ENCODE peak calls at places on chromosomes 12 and 14, in ten cellular contexts. One of them, this sample, is unnamed.

GRCh38 chr14:47269788-47270492 is 405.5 kb downstream of the MDGA2 start:
- DNase-seq in AG04450: no peak
- DNase-seq in aorta: no peak
- DNase-seq in transverse colon: no peak
- DNase-seq in A549: no peak
- DNase-seq in pancreas: no peak
- DNase-seq in astrocyte: no peak
- DNase-seq in body of pancreas: no peak
- DNase-seq in CD8-positive, alpha-beta T cell: no peak
- DNase-seq in tibial nerve: no peak
- DNase-seq in this sample: no peak

GRCh38 chr12:98504368-98504617 is 11.1 kb upstream of the TMPO start:
- DNase-seq in AG04450: no peak
- DNase-seq in CD8-positive, alpha-beta T cell: no peak
- DNase-seq in A549: peak; percentile 31
- DNase-seq in aorta: no peak
- DNase-seq in astrocyte: no peak
- DNase-seq in transverse colon: no peak
- DNase-seq in body of pancreas: no peak
- DNase-seq in tibial nerve: no peak
- DNase-seq in pancreas: no peak
- DNase-seq in this sample: no peak

GRCh38 chr12:72264548-72265175 is 7.5 kb upstream of the TRHDE start:
- DNase-seq in transverse colon: no peak
- DNase-seq in aorta: no peak
- DNase-seq in CD8-positive, alpha-beta T cell: no peak
- DNase-seq in AG04450: no peak
- DNase-seq in A549: no peak
- DNase-seq in body of pancreas: peak; percentile 10
- DNase-seq in pancreas: no peak
- DNase-seq in tibial nerve: no peak
- DNase-seq in astrocyte: no peak
- DNase-seq in this sample: no peak

GRCh38 chr12:3542911-3543310 is 51.9 kb downstream of the PRMT8 start:
- DNase-seq in aorta: no peak
- DNase-seq in CD8-positive, alpha-beta T cell: no peak
- DNase-seq in astrocyte: no peak
- DNase-seq in body of pancreas: no peak
- DNase-seq in tibial nerve: no peak
- DNase-seq in pancreas: no peak
- DNase-seq in AG04450: no peak
- DNase-seq in A549: no peak
- DNase-seq in transverse colon: no peak
- DNase-seq in this sample: no peak

GRCh38 chr12:52600941-52601481 is at the start of gene KRT72:
- DNase-seq in body of pancreas: no peak
- DNase-seq in pancreas: no peak
- DNase-seq in A549: no peak
- DNase-seq in astrocyte: no peak
- DNase-seq in AG04450: no peak
- DNase-seq in tibial nerve: no peak
- DNase-seq in CD8-positive, alpha-beta T cell: no peak
- DNase-seq in aorta: no peak
- DNase-seq in transverse colon: no peak
- DNase-seq in this sample: peak; percentile 8

GRCh38 chr14:93092606-93093556 is 22.8 kb downstream of the ITPK1 start:
- DNase-seq in CD8-positive, alpha-beta T cell: no peak
- DNase-seq in aorta: no peak
- DNase-seq in A549: no peak
- DNase-seq in pancreas: no peak
- DNase-seq in astrocyte: no peak
- DNase-seq in transverse colon: no peak
- DNase-seq in AG04450: no peak
- DNase-seq in tibial nerve: no peak
- DNase-seq in body of pancreas: no peak
- DNase-seq in this sample: no peak

GRCh38 chr12:80321653-80322052 is 122.4 kb upstream of the PTPRQ start:
- DNase-seq in A549: no peak
- DNase-seq in pancreas: no peak
- DNase-seq in AG04450: no peak
- DNase-seq in astrocyte: peak; percentile 42
- DNase-seq in CD8-positive, alpha-beta T cell: no peak
- DNase-seq in aorta: no peak
- DNase-seq in transverse colon: no peak
- DNase-seq in body of pancreas: no peak
- DNase-seq in tibial nerve: no peak
- DNase-seq in this sample: no peak

GRCh38 chr14:49057838-49058510 is 528.2 kb downstream of the RPS29 start:
- DNase-seq in aorta: no peak
- DNase-seq in astrocyte: no peak
- DNase-seq in A549: no peak
- DNase-seq in pancreas: no peak
- DNase-seq in body of pancreas: no peak
- DNase-seq in tibial nerve: no peak
- DNase-seq in CD8-positive, alpha-beta T cell: no peak
- DNase-seq in transverse colon: no peak
- DNase-seq in AG04450: no peak
- DNase-seq in this sample: no peak

GRCh38 chr14:24435192-24435810 is 5.5 kb downstream of the KHNYN start:
- DNase-seq in aorta: no peak
- DNase-seq in tibial nerve: no peak
- DNase-seq in astrocyte: no peak
- DNase-seq in body of pancreas: no peak
- DNase-seq in pancreas: no peak
- DNase-seq in CD8-positive, alpha-beta T cell: no peak
- DNase-seq in AG04450: no peak
- DNase-seq in A549: no peak
- DNase-seq in transverse colon: no peak
- DNase-seq in this sample: no peak

GRCh38 chr14:20560961-20561360 is at the start of gene RNASE9:
- DNase-seq in tibial nerve: no peak
- DNase-seq in astrocyte: no peak
- DNase-seq in aorta: no peak
- DNase-seq in body of pancreas: no peak
- DNase-seq in transverse colon: no peak
- DNase-seq in AG04450: no peak
- DNase-seq in pancreas: no peak
- DNase-seq in CD8-positive, alpha-beta T cell: no peak
- DNase-seq in A549: no peak
- DNase-seq in this sample: no peak

GRCh38 chr14:81246561-81247270 is 26.0 kb upstream of the GTF2A1 start:
- DNase-seq in CD8-positive, alpha-beta T cell: no peak
- DNase-seq in tibial nerve: no peak
- DNase-seq in transverse colon: no peak
- DNase-seq in astrocyte: no peak
- DNase-seq in A549: no peak
- DNase-seq in aorta: no peak
- DNase-seq in AG04450: no peak
- DNase-seq in body of pancreas: no peak
- DNase-seq in pancreas: no peak
- DNase-seq in this sample: no peak

GRCh38 chr14:57533214-57533613 is 39.6 kb upstream of the CCDC198 start:
- DNase-seq in A549: peak; percentile 5
- DNase-seq in tibial nerve: peak; percentile 7
- DNase-seq in body of pancreas: peak; percentile 7
- DNase-seq in transverse colon: no peak
- DNase-seq in aorta: no peak
- DNase-seq in CD8-positive, alpha-beta T cell: no peak
- DNase-seq in astrocyte: no peak
- DNase-seq in AG04450: no peak
- DNase-seq in pancreas: no peak
- DNase-seq in this sample: peak; percentile 16

GRCh38 chr12:16300706-16301105 is 23.2 kb upstream of the SLC15A5 start:
- DNase-seq in transverse colon: no peak
- DNase-seq in body of pancreas: no peak
- DNase-seq in tibial nerve: peak; percentile 50
- DNase-seq in AG04450: no peak
- DNase-seq in astrocyte: no peak
- DNase-seq in pancreas: no peak
- DNase-seq in aorta: no peak
- DNase-seq in A549: no peak
- DNase-seq in CD8-positive, alpha-beta T cell: no peak
- DNase-seq in this sample: no peak

GRCh38 chr12:93944196-93944595 is 204.2 kb upstream of the PLXNC1 start:
- DNase-seq in astrocyte: no peak
- DNase-seq in A549: no peak
- DNase-seq in pancreas: no peak
- DNase-seq in AG04450: no peak
- DNase-seq in tibial nerve: no peak
- DNase-seq in body of pancreas: no peak
- DNase-seq in CD8-positive, alpha-beta T cell: no peak
- DNase-seq in transverse colon: no peak
- DNase-seq in aorta: no peak
- DNase-seq in this sample: no peak

GRCh38 chr12:2679068-2679815 is 115.5 kb upstream of the FKBP4 start:
- DNase-seq in A549: no peak
- DNase-seq in body of pancreas: no peak
- DNase-seq in pancreas: no peak
- DNase-seq in astrocyte: no peak
- DNase-seq in CD8-positive, alpha-beta T cell: no peak
- DNase-seq in AG04450: no peak
- DNase-seq in transverse colon: no peak
- DNase-seq in aorta: peak; percentile 62
- DNase-seq in tibial nerve: no peak
- DNase-seq in this sample: no peak

GRCh38 chr14:30240002-30240401 is 312.4 kb upstream of the PRKD1 start:
- DNase-seq in AG04450: no peak
- DNase-seq in astrocyte: no peak
- DNase-seq in aorta: no peak
- DNase-seq in tibial nerve: no peak
- DNase-seq in body of pancreas: no peak
- DNase-seq in transverse colon: no peak
- DNase-seq in pancreas: no peak
- DNase-seq in A549: no peak
- DNase-seq in CD8-positive, alpha-beta T cell: no peak
- DNase-seq in this sample: no peak

GRCh38 chr14:30243157-30243556 is 315.5 kb upstream of the PRKD1 start:
- DNase-seq in AG04450: no peak
- DNase-seq in CD8-positive, alpha-beta T cell: no peak
- DNase-seq in transverse colon: no peak
- DNase-seq in A549: no peak
- DNase-seq in pancreas: no peak
- DNase-seq in aorta: no peak
- DNase-seq in tibial nerve: no peak
- DNase-seq in body of pancreas: no peak
- DNase-seq in astrocyte: no peak
- DNase-seq in this sample: no peak

GRCh38 chr14:30238936-30239335 is 311.3 kb upstream of the PRKD1 start:
- DNase-seq in tibial nerve: no peak
- DNase-seq in transverse colon: no peak
- DNase-seq in pancreas: no peak
- DNase-seq in aorta: no peak
- DNase-seq in A549: no peak
- DNase-seq in astrocyte: no peak
- DNase-seq in CD8-positive, alpha-beta T cell: no peak
- DNase-seq in AG04450: no peak
- DNase-seq in body of pancreas: no peak
- DNase-seq in this sample: no peak

GRCh38 chr14:30242742-30243141 is 315.1 kb upstream of the PRKD1 start:
- DNase-seq in body of pancreas: no peak
- DNase-seq in CD8-positive, alpha-beta T cell: no peak
- DNase-seq in astrocyte: no peak
- DNase-seq in pancreas: no peak
- DNase-seq in aorta: no peak
- DNase-seq in AG04450: no peak
- DNase-seq in tibial nerve: no peak
- DNase-seq in A549: no peak
- DNase-seq in transverse colon: no peak
- DNase-seq in this sample: no peak

GRCh38 chr14:30240685-30241084 is 313.0 kb upstream of the PRKD1 start:
- DNase-seq in body of pancreas: no peak
- DNase-seq in astrocyte: no peak
- DNase-seq in transverse colon: no peak
- DNase-seq in tibial nerve: no peak
- DNase-seq in A549: no peak
- DNase-seq in pancreas: no peak
- DNase-seq in CD8-positive, alpha-beta T cell: no peak
- DNase-seq in AG04450: no peak
- DNase-seq in aorta: no peak
- DNase-seq in this sample: no peak
- H3K4me3 ChIP-seq in body of pancreas: no peak overlapping the region
- H3K4me3 ChIP-seq in astrocyte: no peak overlapping the region
- H3K4me3 ChIP-seq in transverse colon: no peak overlapping the region
- H3K4me3 ChIP-seq in tibial nerve: no peak overlapping the region
- H3K4me3 ChIP-seq in A549: no peak overlapping the region
- H3K4me3 ChIP-seq in pancreas: no peak overlapping the region
- H3K4me3 ChIP-seq in CD8-positive, alpha-beta T cell: no peak overlapping the region
- H3K4me3 ChIP-seq in AG04450: no peak overlapping the region
- H3K4me3 ChIP-seq in aorta: no peak overlapping the region
- H3K4me3 ChIP-seq in this sample: no peak overlapping the region

GRCh38 chr12:115451785-115452736 is 768.1 kb upstream of the TBX3 start:
- DNase-seq in transverse colon: no peak
- DNase-seq in aorta: no peak
- DNase-seq in pancreas: peak; percentile 74
- DNase-seq in body of pancreas: peak; percentile 31
- DNase-seq in A549: peak; percentile 18
- DNase-seq in CD8-positive, alpha-beta T cell: no peak
- DNase-seq in AG04450: no peak
- DNase-seq in astrocyte: no peak
- DNase-seq in tibial nerve: no peak
- DNase-seq in this sample: peak; percentile 52
- H3K27ac ChIP-seq in transverse colon: no peak overlapping the region
- H3K27ac ChIP-seq in aorta: no peak overlapping the region
- H3K27ac ChIP-seq in pancreas: no peak overlapping the region
- H3K27ac ChIP-seq in body of pancreas: no peak overlapping the region
- H3K27ac ChIP-seq in A549: peak overlapping the region; percentile 83
- H3K27ac ChIP-seq in CD8-positive, alpha-beta T cell: no peak overlapping the region
- H3K27ac ChIP-seq in AG04450: no peak overlapping the region
- H3K27ac ChIP-seq in astrocyte: no peak overlapping the region
- H3K27ac ChIP-seq in tibial nerve: no peak overlapping the region
- H3K27ac ChIP-seq in this sample: peak overlapping the region; percentile 33

DNA sequence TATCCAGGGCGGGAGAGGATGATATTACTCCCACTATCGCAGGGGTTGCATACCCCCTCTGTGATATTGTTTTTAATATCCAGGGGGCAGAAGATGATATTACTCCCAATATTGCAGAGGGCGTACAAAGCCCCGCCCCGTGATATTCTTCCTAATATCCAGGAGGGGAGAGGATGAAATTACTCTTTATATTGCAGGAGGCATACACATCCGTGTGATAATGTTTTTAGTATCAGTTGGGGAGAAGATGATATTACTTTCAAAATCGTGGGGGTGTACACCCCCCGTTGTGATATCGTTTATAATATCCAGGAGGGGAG is 52.9 kb upstream of the OXA1L start:
- DNase-seq in astrocyte: no peak
- DNase-seq in aorta: no peak
- DNase-seq in body of pancreas: no peak
- DNase-seq in AG04450: no peak
- DNase-seq in transverse colon: no peak
- DNase-seq in A549: no peak
- DNase-seq in pancreas: no peak
- DNase-seq in tibial nerve: no peak
- DNase-seq in CD8-positive, alpha-beta T cell: no peak
- DNase-seq in this sample: no peak
- H3K4me3 ChIP-seq in astrocyte: no peak overlapping the region
- H3K4me3 ChIP-seq in aorta: no peak overlapping the region
- H3K4me3 ChIP-seq in body of pancreas: no peak overlapping the region
- H3K4me3 ChIP-seq in AG04450: no peak overlapping the region
- H3K4me3 ChIP-seq in transverse colon: peak overlapping the region; percentile 43
- H3K4me3 ChIP-seq in A549: peak overlapping the region; percentile 61
- H3K4me3 ChIP-seq in pancreas: peak overlapping the region; percentile 41
- H3K4me3 ChIP-seq in tibial nerve: peak overlapping the region; percentile 38
- H3K4me3 ChIP-seq in CD8-positive, alpha-beta T cell: peak overlapping the region; percentile 7
- H3K4me3 ChIP-seq in this sample: no peak overlapping the region

GRCh38 chr12:75656650-75657049 is 145.2 kb upstream of the KRR1 start:
- DNase-seq in body of pancreas: no peak
- DNase-seq in transverse colon: no peak
- DNase-seq in tibial nerve: no peak
- DNase-seq in CD8-positive, alpha-beta T cell: no peak
- DNase-seq in AG04450: peak; percentile 76
- DNase-seq in aorta: no peak
- DNase-seq in astrocyte: peak; percentile 83
- DNase-seq in pancreas: no peak
- DNase-seq in A549: no peak
- DNase-seq in this sample: no peak
- H3K27ac ChIP-seq in body of pancreas: no peak overlapping the region
- H3K27ac ChIP-seq in transverse colon: no peak overlapping the region
- H3K27ac ChIP-seq in tibial nerve: no peak overlapping the region
- H3K27ac ChIP-seq in CD8-positive, alpha-beta T cell: no peak overlapping the region
- H3K27ac ChIP-seq in AG04450: no peak overlapping the region
- H3K27ac ChIP-seq in aorta: no peak overlapping the region
- H3K27ac ChIP-seq in astrocyte: no peak overlapping the region
- H3K27ac ChIP-seq in pancreas: no peak overlapping the region
- H3K27ac ChIP-seq in A549: peak overlapping the region; percentile 79
- H3K27ac ChIP-seq in this sample: no peak overlapping the region